ENCODE peak calls at places on chromosomes 7 and 10, in six cellular contexts. Q is fibroblast of mammary gland, X is psoas muscle, N is Peyer's patch, Z is adrenal gland, E is PC-3. L is an unnamed sample.
A peak's percentile ranks its signal among the peaks of the same experiment; 100 is the strongest.

GRCh38 chr10:120634629-120635028 is 177.6 kb downstream of the PLPP4 start:
- DNase-seq in Q (no peak), X (no peak), N (no peak), Z (no peak), E (no peak), L (no peak)

GRCh38 chr10:42488416-42488815 is 150.0 kb downstream of the ZNF33B start:
- DNase-seq in Q (no peak), X (no peak), N (no peak), Z (no peak), E (no peak), L (no peak)

GRCh38 chr7:15557186-15557585 is 4.6 kb downstream of the AGMO start:
- DNase-seq in Q (no peak), X (no peak), N (no peak), Z (no peak), E (no peak), L (no peak)

GRCh38 chr7:99189222-99189621 is 18.7 kb downstream of the KPNA7 start:
- DNase-seq in Q (no peak), X (no peak), N (no peak), Z (no peak), E (no peak), L (no peak)

GRCh38 chr10:21160116-21160515 is 263.0 kb upstream of the NEBL start:
- DNase-seq in Q (no peak), X (no peak), N (no peak), Z (no peak), E (peak; percentile 61), L (no peak)

GRCh38 chr10:73786512-73786885 is 1.1 kb downstream of the ZSWIM8 start:
- DNase-seq in Q (no peak), X (no peak), N (no peak), Z (peak; percentile 11), E (no peak), L (peak; percentile 6)

GRCh38 chr7:116610210-116610609 is 61.8 kb upstream of the MET start:
- DNase-seq in Q (peak; percentile 82), X (no peak), N (no peak), Z (no peak), E (peak; percentile 22), L (no peak)

GRCh38 chr7:125316451-125316850 is 386.8 kb upstream of the POT1 start:
- DNase-seq in Q (no peak), X (no peak), N (no peak), Z (no peak), E (peak; percentile 56), L (no peak)

GRCh38 chr7:6269527-6269926 is 2.9 kb downstream of the CYTH3 start:
- DNase-seq in Q (no peak), X (no peak), N (no peak), Z (no peak), E (no peak), L (no peak)

GRCh38 chr7:29065458-29065857 is 80.9 kb downstream of the CPVL start:
- DNase-seq in Q (no peak), X (no peak), N (no peak), Z (no peak), E (no peak), L (no peak)

GRCh38 chr7:131100357-131101054 is 227.2 kb upstream of the MKLN1 start:
- DNase-seq in Q (no peak), X (no peak), N (no peak), Z (no peak), E (no peak), L (no peak)

GRCh38 chr10:104318810-104319684 is 19.2 kb downstream of the ITPRIP start:
- DNase-seq in Q (peak; percentile 90), X (no peak), N (no peak), Z (peak; percentile 33), E (no peak), L (no peak)

GRCh38 chr10:6678211-6678803 is 98.2 kb upstream of the PRKCQ start:
- DNase-seq in Q (peak; percentile 54), X (peak; percentile 20), N (no peak), Z (peak; percentile 47), E (peak; percentile 31), L (peak; percentile 75)

GRCh38 chr7:156578978-156579430 is 61.6 kb upstream of the RNF32 start:
- DNase-seq in Q (no peak), X (no peak), N (no peak), Z (no peak), E (no peak), L (no peak)

GRCh38 chr7:55074008-55074499 is 55.2 kb downstream of the EGFR start:
- DNase-seq in Q (peak; percentile 93), X (no peak), N (peak; percentile 84), Z (peak; percentile 58), E (peak; percentile 98), L (no peak)

GRCh38 chr7:41476117-41476803 is 226.6 kb downstream of the INHBA start:
- DNase-seq in Q (no peak), X (no peak), N (no peak), Z (no peak), E (no peak), L (no peak)

GRCh38 chr7:85191383-85191782 is 4.5 kb upstream of the SEMA3D start:
- DNase-seq in Q (peak; percentile 43), X (no peak), N (no peak), Z (no peak), E (peak; percentile 73), L (no peak)

GRCh38 chr7:20352573-20353304 is 22.0 kb downstream of the ITGB8 start:
- DNase-seq in Q (peak; percentile 71), X (no peak), N (no peak), Z (no peak), E (peak; percentile 97), L (no peak)

GRCh38 chr10:119174109-119174508 is 4.5 kb downstream of the PRDX3 start:
- DNase-seq in Q (no peak), X (no peak), N (no peak), Z (no peak), E (no peak), L (no peak)

GRCh38 chr7:27179503-27180430 is 5.3 kb downstream of the HOXA11 start:
- DNase-seq in Q (peak; percentile 69), X (peak; percentile 72), N (peak; percentile 91), Z (peak; percentile 57), E (peak; percentile 90), L (peak; percentile 72)

GRCh38 chr7:132687981-132688383 is 111.7 kb upstream of the PLXNA4 start:
- DNase-seq in Q (no peak), X (no peak), N (no peak), Z (no peak), E (no peak), L (no peak)

GRCh38 chr7:94431203-94431602 is 36.5 kb downstream of the COL1A2 start:
- DNase-seq in Q (peak; percentile 46), X (no peak), N (no peak), Z (no peak), E (no peak), L (no peak)

DNA sequence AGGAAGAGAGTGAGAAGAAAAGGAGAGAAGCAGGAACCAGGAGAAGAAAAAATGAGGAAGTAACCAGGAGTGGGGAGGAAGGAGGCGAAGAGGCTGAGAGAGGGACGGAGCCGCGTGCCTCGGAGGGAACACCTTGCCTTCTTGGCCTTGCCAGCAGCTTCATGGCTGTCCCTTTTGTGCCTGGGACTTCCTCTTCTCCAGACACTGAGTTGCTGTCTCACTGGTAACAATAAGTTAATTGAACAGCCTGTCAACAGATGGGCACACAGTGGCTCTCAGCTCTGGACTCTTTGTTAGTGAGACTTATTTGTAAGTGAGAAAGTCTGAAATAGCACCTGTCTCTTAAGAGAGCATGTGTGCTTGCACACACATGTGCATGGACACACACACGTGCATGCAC is 83.2 kb downstream of the GATA3 start:
- DNase-seq in Q (no peak), X (no peak), N (no peak), Z (no peak), E (no peak), L (no peak)
- H3K4me3 ChIP-seq in Q (no peak overlapping the region), X (no peak overlapping the region), N (no peak overlapping the region), Z (no peak overlapping the region), E (no peak overlapping the region), L (no peak overlapping the region)

DNA sequence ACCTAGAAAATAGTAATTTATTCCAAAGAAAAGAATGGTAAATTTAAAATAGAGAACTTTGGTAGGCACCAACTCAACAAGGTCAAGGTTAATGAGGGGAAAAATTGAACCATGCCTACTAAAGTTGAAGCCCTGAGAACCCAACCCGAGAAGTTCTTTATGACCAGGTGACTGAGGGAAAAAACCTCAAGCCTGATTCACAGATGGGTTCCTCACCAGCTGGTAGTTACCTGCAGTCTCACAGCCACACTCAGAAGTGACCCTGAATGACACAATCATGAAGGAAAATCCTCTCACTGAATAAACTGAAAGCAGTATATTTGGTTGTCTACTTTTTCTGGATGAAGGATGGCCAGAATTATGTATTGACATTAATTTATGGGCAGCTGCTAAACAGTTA is 7.0 kb downstream of the C10orf67 start:
- DNase-seq in Q (no peak), X (no peak), N (no peak), Z (no peak), E (no peak), L (no peak)
- H3K4me3 ChIP-seq in Q (no peak overlapping the region), X (no peak overlapping the region), N (no peak overlapping the region), Z (no peak overlapping the region), E (no peak overlapping the region), L (no peak overlapping the region)

GRCh38 chr10:70063418-70064098 is 10.9 kb downstream of the MACROH2A2 start:
- DNase-seq in Q (no peak), X (no peak), N (no peak), Z (no peak), E (no peak), L (no peak)
- H3K4me3 ChIP-seq in Q (no peak overlapping the region), X (no peak overlapping the region), N (no peak overlapping the region), Z (no peak overlapping the region), E (no peak overlapping the region), L (no peak overlapping the region)

DNA sequence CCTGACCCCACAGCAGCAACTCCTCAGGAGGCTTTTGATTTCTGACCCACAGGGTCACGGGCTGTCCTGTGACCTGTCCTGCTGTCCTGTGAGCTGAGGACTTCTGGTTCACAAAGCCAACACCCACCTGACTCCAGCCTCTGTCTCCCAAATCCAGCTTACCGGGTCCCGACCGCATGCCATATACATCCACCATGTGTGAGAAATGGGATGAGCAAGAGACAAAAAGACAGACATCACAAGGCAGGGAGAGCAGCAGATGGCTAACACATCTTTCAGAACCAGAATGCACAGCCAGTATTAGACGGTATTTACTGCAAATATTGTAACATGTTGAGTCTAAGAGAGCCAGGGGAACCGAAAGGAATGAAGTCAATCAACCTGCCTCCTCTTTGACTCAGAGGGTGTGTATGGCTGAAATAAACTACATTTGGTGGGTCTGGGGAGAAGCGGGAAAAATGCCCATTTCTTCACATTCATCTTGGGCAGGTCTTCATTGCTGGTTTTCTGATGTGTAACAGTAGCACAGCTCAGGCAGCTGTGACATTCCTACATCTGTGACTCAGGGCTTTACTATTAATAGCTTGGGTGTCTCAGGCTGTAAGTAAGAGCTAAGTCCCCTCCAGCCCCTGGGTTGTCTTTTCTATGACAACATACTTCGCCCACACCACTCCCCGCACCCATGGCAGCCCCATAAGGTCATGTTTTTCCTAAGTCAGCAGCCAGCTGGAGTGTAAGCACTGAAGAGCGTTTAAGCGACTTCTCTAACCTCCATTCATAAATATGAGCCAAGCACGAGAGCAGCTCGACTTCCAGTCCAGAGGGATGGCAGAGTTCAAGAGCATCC is 25.0 kb downstream of the ABLIM1 start:
- DNase-seq in Q (peak; percentile 79), X (peak; percentile 36), N (no peak), Z (peak; percentile 84), E (peak; percentile 81), L (peak; percentile 61)
- H3K4me3 ChIP-seq in Q (no peak overlapping the region), X (peak overlapping the region; percentile 67), N (peak overlapping the region; percentile 61), Z (no peak overlapping the region), E (peak overlapping the region; percentile 27), L (peak overlapping the region; percentile 21)

GRCh38 chr10:109902992-109903947 is 20.0 kb downstream of the XPNPEP1 start:
- DNase-seq in Q (peak; percentile 60), X (no peak), N (no peak), Z (no peak), E (peak; percentile 30), L (no peak)
- H3K4me3 ChIP-seq in Q (no peak overlapping the region), X (no peak overlapping the region), N (no peak overlapping the region), Z (no peak overlapping the region), E (no peak overlapping the region), L (no peak overlapping the region)

L was measured in aorta.